ENCODE peak calls at places on chromosomes 6 and 20, in nine cellular contexts. F is RWPE1; U is fibroblast of pulmonary artery; Q is HT1080; B is activated naive CD4-positive, alpha-beta T cell; Z is thoracic aorta; C is mammary epithelial cell; M is ELR; K is Daoy. G is an unnamed sample.

GRCh38 chr6:7135755-7136154 is 28.0 kb downstream of the RREB1 start:
- DNase-seq in K (no peak), Q (no peak), Z (no peak), C (no peak), B (no peak), F (no peak), M (no peak), U (no peak), G (no peak)

GRCh38 chr6:836276-836853 is 143.4 kb upstream of the EXOC2 start:
- DNase-seq in C (peak; percentile 67), M (no peak), B (no peak), Q (no peak), Z (no peak), U (no peak), K (peak; percentile 30), F (peak; percentile 51), G (no peak)

GRCh38 chr6:106608080-106608668 is 21.1 kb downstream of the RTN4IP1 start:
- DNase-seq in C (peak; percentile 66), Z (no peak), U (peak; percentile 72), B (no peak), K (peak; percentile 66), M (peak; percentile 79), Q (peak; percentile 65), F (peak; percentile 41), G (no peak)

GRCh38 chr6:42727084-42727601 is 4.7 kb upstream of the PRPH2 start:
- DNase-seq in Z (no peak), F (no peak), M (peak; percentile 25), Q (no peak), U (no peak), B (no peak), C (no peak), K (no peak), G (peak; percentile 7)

GRCh38 chr6:84252140-84252539 is 24.7 kb upstream of the CEP162 start:
- DNase-seq in B (no peak), F (no peak), U (peak; percentile 57), C (no peak), K (no peak), Z (no peak), M (no peak), Q (no peak), G (no peak)

GRCh38 chr6:141610741-141611140 is 522.0 kb upstream of the GJE1 start:
- DNase-seq in B (no peak), F (peak; percentile 4), Z (no peak), C (peak; percentile 19), M (peak; percentile 32), U (peak; percentile 39), K (peak; percentile 30), Q (peak; percentile 6), G (no peak)

GRCh38 chr20:45993197-45993951 is 15.3 kb upstream of the MMP9 start:
- DNase-seq in C (peak; percentile 99), M (peak; percentile 87), U (peak; percentile 22), B (no peak), K (peak; percentile 87), Z (no peak), F (peak; percentile 100), Q (peak; percentile 92), G (no peak)

GRCh38 chr6:87115402-87116135 is 20.7 kb upstream of the CGA start:
- DNase-seq in C (no peak), Q (no peak), Z (no peak), U (no peak), M (no peak), B (no peak), F (no peak), K (no peak), G (no peak)

GRCh38 chr6:17470209-17470952 is 77.0 kb downstream of the CAP2 start:
- DNase-seq in C (no peak), B (no peak), F (no peak), U (peak; percentile 55), Z (no peak), M (no peak), K (no peak), Q (no peak), G (no peak)

GRCh38 chr6:79522609-79523008 is 14.6 kb downstream of the LCA5 start:
- DNase-seq in M (no peak), U (no peak), K (no peak), Q (no peak), B (no peak), C (no peak), F (no peak), Z (no peak), G (no peak)

GRCh38 chr6:14786008-14786407 is 459.9 kb upstream of the JARID2 start:
- DNase-seq in K (no peak), Z (no peak), B (no peak), F (no peak), M (no peak), U (no peak), Q (no peak), C (no peak), G (no peak)

GRCh38 chr6:139519571-139520031 is 145.2 kb upstream of the CITED2 start:
- DNase-seq in K (no peak), M (no peak), Z (no peak), F (no peak), B (no peak), Q (no peak), C (no peak), U (peak; percentile 58), G (no peak)

GRCh38 chr6:150142657-150143501 is at the start of gene PPP1R14C:
- DNase-seq in Z (no peak), M (peak; percentile 17), F (peak; percentile 69), Q (no peak), B (no peak), U (no peak), K (peak; percentile 88), C (peak; percentile 84), G (no peak)

GRCh38 chr6:71250050-71250689 is 38.4 kb upstream of the OGFRL1 start:
- DNase-seq in M (peak; percentile 87), K (no peak), U (peak; percentile 97), F (peak; percentile 38), C (peak; percentile 57), Q (peak; percentile 82), B (no peak), Z (no peak), G (no peak)

GRCh38 chr20:41387433-41387832 is 20.8 kb upstream of the EMILIN3 start:
- DNase-seq in K (no peak), U (no peak), B (no peak), Q (peak; percentile 33), C (no peak), Z (no peak), F (no peak), M (peak; percentile 33), G (no peak)

GRCh38 chr20:43824699-43825402 is 89.8 kb upstream of the TOX2 start:
- DNase-seq in B (no peak), U (peak; percentile 64), Q (peak; percentile 21), M (peak; percentile 34), K (no peak), F (no peak), C (peak; percentile 26), Z (no peak), G (no peak)

GRCh38 chr6:124535746-124536145 is 426.5 kb upstream of the RNF217 start:
- DNase-seq in U (peak; percentile 42), M (peak; percentile 0), F (peak; percentile 70), Z (no peak), C (peak; percentile 51), Q (peak; percentile 77), B (no peak), K (peak; percentile 37), G (no peak)

GRCh38 chr6:158057213-158057987 is 75.7 kb downstream of the SYNJ2 start:
- DNase-seq in Q (peak; percentile 100), C (peak; percentile 96), U (peak; percentile 91), M (peak; percentile 100), B (no peak), Z (no peak), F (peak; percentile 93), K (peak; percentile 99), G (no peak)

GRCh38 chr6:4743026-4743425 is 33.2 kb upstream of the CDYL start:
- DNase-seq in C (no peak), M (no peak), K (no peak), Q (no peak), B (no peak), F (no peak), Z (no peak), U (no peak), G (no peak)

GRCh38 chr6:15879372-15880261 is 216.8 kb upstream of the DTNBP1 start:
- DNase-seq in C (no peak), M (peak; percentile 59), Z (no peak), U (peak; percentile 79), B (peak; percentile 35), K (peak; percentile 88), F (peak; percentile 26), Q (peak; percentile 37), G (peak; percentile 54)

GRCh38 chr6:132362318-132363185 is 38.7 kb downstream of the MOXD1 start:
- DNase-seq in K (peak; percentile 12), C (no peak), Z (no peak), M (peak; percentile 45), B (no peak), U (peak; percentile 25), F (no peak), Q (no peak), G (no peak)

GRCh38 chr6:81148726-81149125 is 603.8 kb downstream of the TENT5A start:
- DNase-seq in Z (no peak), B (no peak), U (no peak), C (no peak), K (no peak), F (no peak), M (no peak), Q (no peak), G (no peak)

GRCh38 chr6:12010635-12011275 is 1.4 kb upstream of the HIVEP1 start:
- DNase-seq in Z (peak; percentile 33), F (peak; percentile 33), Q (peak; percentile 62), U (peak; percentile 47), K (peak; percentile 77), B (peak; percentile 52), C (no peak), M (peak; percentile 79), G (no peak)

GRCh38 chr20:3632311-3633004 is 30.7 kb downstream of the GFRA4 start:
- DNase-seq in C (no peak), Z (no peak), Q (no peak), U (no peak), F (no peak), M (peak; percentile 17), K (no peak), B (no peak), G (no peak)

GRCh38 chr6:112279044-112279916 is 24.9 kb upstream of the LAMA4 start:
- DNase-seq in C (no peak), M (no peak), K (no peak), Z (no peak), B (no peak), F (no peak), U (peak; percentile 40), Q (no peak), G (no peak)

GRCh38 chr20:37598611-37599342 is 71.1 kb upstream of the BLCAP start:
- DNase-seq in K (no peak), F (no peak), B (no peak), M (no peak), C (no peak), U (no peak), Z (no peak), Q (no peak), G (no peak)

GRCh38 chr6:65545920-65546319 is 161.1 kb downstream of the EYS start:
- DNase-seq in C (no peak), Q (peak; percentile 18), B (no peak), F (no peak), M (no peak), U (no peak), K (no peak), Z (no peak), G (no peak)

GRCh38 chr6:47187108-47187507 is 122.6 kb downstream of the TNFRSF21 start:
- DNase-seq in C (no peak), Z (no peak), F (no peak), Q (no peak), U (no peak), M (no peak), K (no peak), B (no peak), G (no peak)

GRCh38 chr6:162942860-162943259 is 215.1 kb downstream of the PACRG start:
- DNase-seq in B (no peak), M (peak; percentile 96), K (peak; percentile 88), F (no peak), Z (no peak), C (no peak), Q (peak; percentile 90), U (peak; percentile 70), G (no peak)

GRCh38 chr6:53327017-53327395 is 21.7 kb downstream of the ELOVL5 start:
- DNase-seq in Z (no peak), U (no peak), K (peak; percentile 74), Q (no peak), C (peak; percentile 77), B (no peak), M (peak; percentile 66), F (no peak), G (no peak)

GRCh38 chr20:17643531-17644188 is 38.4 kb downstream of the RRBP1 start:
- DNase-seq in B (no peak), U (no peak), M (no peak), K (no peak), F (no peak), C (no peak), Q (no peak), Z (no peak), G (no peak)

G was measured in T-cell.